ENCODE peak calls at places on chromosomes 5 and 9, in four cellular contexts. U is GM13977, D is GM23338, V is amniotic stem cell. L is an unnamed sample.

GRCh38 chr9:715743-716400 is 125.6 kb upstream of the DMRT1 start:
- DNase-seq in V (no peak), U (no peak), D (no peak), L (peak)

GRCh38 chr5:176748073-176748966 is 62.0 kb upstream of the UNC5A start:
- DNase-seq in U (no peak), D (no peak), V (no peak), L (no peak)

GRCh38 chr5:116848974-116849586 is 274.5 kb upstream of the SEMA6A start:
- DNase-seq in D (no peak), U (no peak), V (no peak), L (no peak)

GRCh38 chr9:16928179-16928945 is 57.9 kb upstream of the BNC2 start:
- DNase-seq in U (no peak), D (peak), V (no peak), L (no peak)

GRCh38 chr9:101738566-101739183 is at the start of gene GRIN3A:
- DNase-seq in V (no peak), D (peak), U (no peak), L (no peak)

GRCh38 chr5:157033071-157033583 is 25.8 kb downstream of the HAVCR1 start:
- DNase-seq in D (no peak), V (no peak), U (no peak), L (no peak)

GRCh38 chr5:91079037-91079436 is 304.1 kb downstream of the ARRDC3 start:
- DNase-seq in V (peak), D (no peak), U (no peak), L (no peak)

GRCh38 chr5:114952876-114953275 is 216.8 kb downstream of the TRIM36 start:
- DNase-seq in U (no peak), D (no peak), V (no peak), L (peak)

GRCh38 chr9:136291306-136292025 is 12.4 kb downstream of the CCDC187 start:
- DNase-seq in D (no peak), V (no peak), U (no peak), L (no peak)

GRCh38 chr5:31119938-31120641 is 73.4 kb upstream of the CDH6 start:
- DNase-seq in U (no peak), D (no peak), V (no peak), L (no peak)

GRCh38 chr9:107712390-107712789 is 222.8 kb upstream of the KLF4 start:
- DNase-seq in V (no peak), U (no peak), D (no peak), L (peak)

GRCh38 chr9:109560470-109561132 is 62.5 kb upstream of the PTPN3 start:
- DNase-seq in U (no peak), D (peak), V (no peak), L (no peak)

GRCh38 chr9:137797206-137798120 is 80.1 kb upstream of the CACNA1B start:
- DNase-seq in U (no peak), V (no peak), D (no peak), L (no peak)

GRCh38 chr5:72234265-72234700 is 85.8 kb downstream of the MRPS27 start:
- DNase-seq in U (peak), V (no peak), D (peak), L (peak)

GRCh38 chr5:150116667-150117395 is 30.5 kb upstream of the CSF1R start:
- DNase-seq in D (no peak), U (no peak), V (no peak), L (no peak)

GRCh38 chr5:119943148-119943547 is 313.8 kb downstream of the FAM170A start:
- DNase-seq in U (no peak), V (no peak), D (no peak), L (no peak)

GRCh38 chr9:126423709-126424185 is 97.1 kb downstream of the MVB12B start:
- DNase-seq in V (no peak), U (no peak), D (no peak), L (no peak)

GRCh38 chr5:172443441-172444109 is 10.8 kb downstream of the SH3PXD2B start:
- DNase-seq in V (peak), U (no peak), D (no peak), L (peak)

GRCh38 chr5:569868-570361 is 42.2 kb upstream of the CEP72 start:
- DNase-seq in D (no peak), U (no peak), V (no peak), L (no peak)

GRCh38 chr9:129867138-129868032 is 32.1 kb downstream of the USP20 start:
- DNase-seq in V (no peak), U (no peak), D (peak), L (peak)

GRCh38 chr5:139698461-139699146 is 50.5 kb downstream of the CXXC5 start:
- DNase-seq in U (no peak), V (no peak), D (peak), L (peak)

GRCh38 chr9:137172907-137173794 is 1.3 kb upstream of the TMEM210 start:
- DNase-seq in U (peak), V (no peak), D (no peak), L (peak)

GRCh38 chr5:135623186-135623715 is 44.5 kb upstream of the CXCL14 start:
- DNase-seq in V (no peak), U (no peak), D (no peak), L (no peak)

GRCh38 chr9:70256123-70256551 is 2.6 kb upstream of the SMC5 start:
- DNase-seq in U (no peak), V (no peak), D (no peak), L (no peak)

GRCh38 chr5:143524338-143524929 is 120.9 kb upstream of the NR3C1 start:
- DNase-seq in V (no peak), D (no peak), U (peak), L (no peak)

GRCh38 chr9:4937436-4937835 is 47.6 kb upstream of the JAK2 start:
- DNase-seq in D (no peak), V (no peak), U (no peak), L (no peak)

GRCh38 chr9:129182625-129183494 is 4.8 kb upstream of the IER5L start:
- DNase-seq in D (peak), V (no peak), U (no peak), L (peak)

GRCh38 chr5:80964491-80964890 is 4.3 kb downstream of the RASGRF2 start:
- DNase-seq in V (no peak), D (no peak), U (no peak), L (no peak)

GRCh38 chr5:133525048-133525447 is 87.3 kb downstream of the FSTL4 start:
- DNase-seq in V (no peak), D (no peak), U (no peak), L (no peak)

GRCh38 chr5:149254506-149254905 is 17.2 kb upstream of the AFAP1L1 start:
- DNase-seq in U (no peak), V (no peak), D (peak), L (no peak)

GRCh38 chr9:70924905-70925547 is 196.4 kb downstream of the TRPM3 start:
- DNase-seq in D (peak), V (peak), U (peak), L (peak)

GRCh38 chr5:123673107-123673506 is 161.1 kb downstream of the CSNK1G3 start:
- DNase-seq in D (peak), U (no peak), V (no peak), L (no peak)

GRCh38 chr9:89868100-89868499 is 263.3 kb downstream of the GADD45G start:
- DNase-seq in V (no peak), D (no peak), U (no peak), L (no peak)

GRCh38 chr5:1552469-1553255 is 28.9 kb upstream of the LPCAT1 start:
- DNase-seq in D (peak), V (no peak), U (no peak), L (no peak)

GRCh38 chr9:106859957-106860715 is 2.8 kb upstream of the ZNF462 start:
- DNase-seq in U (no peak), D (peak), V (no peak), L (no peak)

GRCh38 chr5:173613433-173614144 is 2.9 kb downstream of the BOD1 start:
- DNase-seq in U (no peak), D (no peak), V (no peak), L (no peak)

GRCh38 chr5:11075010-11075860 is 314.2 kb upstream of the DAP start:
- DNase-seq in U (no peak), V (no peak), D (peak), L (peak)